ENCODE peak calls at places on chromosomes 16 and 17, in seven cellular contexts. T, Y, P, C, R, N and V are unnamed samples.

GRCh38 chr17:76083536-76083935 is 4.6 kb downstream of the ZACN start:
- DNase-seq in T (no peak), P (no peak), C (no peak), N (no peak), R (no peak), Y (no peak), V (no peak)

GRCh38 chr17:73929860-73930430 is 273.5 kb upstream of the RPL38 start:
- DNase-seq in Y (no peak), R (no peak), C (peak; percentile 38), T (peak; percentile 64), N (no peak), P (no peak), V (no peak)

GRCh38 chr16:76335187-76335974 is 58.2 kb downstream of the CNTNAP4 start:
- DNase-seq in Y (no peak), T (peak; percentile 51), P (no peak), R (no peak), N (no peak), C (no peak), V (no peak)

GRCh38 chr17:50234581-50234980 is 33.1 kb upstream of the COL1A1 start:
- DNase-seq in C (no peak), N (no peak), R (no peak), Y (no peak), P (no peak), T (no peak), V (no peak)

GRCh38 chr17:73644145-73645049 is at the start of gene SDK2:
- DNase-seq in N (peak; percentile 37), P (no peak), T (peak; percentile 83), R (peak; percentile 69), Y (no peak), C (peak; percentile 49), V (no peak)

GRCh38 chr17:83115202-83115651 is 35.8 kb downstream of the METRNL start:
- DNase-seq in Y (no peak), N (no peak), T (no peak), C (no peak), R (no peak), P (no peak), V (no peak)

GRCh38 chr17:79993390-79994221 is 42.1 kb downstream of the TBC1D16 start:
- DNase-seq in C (peak; percentile 69), N (peak; percentile 72), T (peak; percentile 88), R (peak; percentile 96), P (peak; percentile 77), Y (peak; percentile 78), V (peak; percentile 63)

GRCh38 chr16:67451061-67451703 is 20.3 kb downstream of the HSD11B2 start:
- DNase-seq in R (no peak), C (no peak), N (peak; percentile 46), P (no peak), Y (no peak), T (no peak), V (no peak)

GRCh38 chr17:7019406-7019805 is 3.4 kb upstream of the BCL6B start:
- DNase-seq in N (peak; percentile 35), R (no peak), P (no peak), T (peak; percentile 43), C (no peak), Y (no peak), V (no peak)

GRCh38 chr16:66003196-66003595 is 363.3 kb upstream of the CDH5 start:
- DNase-seq in C (no peak), Y (no peak), R (no peak), N (no peak), T (no peak), P (no peak), V (no peak)

GRCh38 chr17:67260051-67260987 is 15.3 kb upstream of the HELZ start:
- DNase-seq in Y (peak; percentile 79), R (no peak), C (no peak), N (no peak), P (peak; percentile 94), T (no peak), V (peak; percentile 19)

GRCh38 chr16:4384497-4384896 is 12.8 kb downstream of the VASN start:
- DNase-seq in P (no peak), C (no peak), Y (no peak), R (no peak), T (no peak), N (no peak), V (no peak)

GRCh38 chr16:86563489-86564345 is 2.9 kb upstream of the FOXC2 start:
- DNase-seq in N (peak; percentile 85), R (peak; percentile 50), T (peak; percentile 97), C (peak; percentile 96), P (peak; percentile 99), Y (peak; percentile 94), V (no peak)
- H3K4me3 ChIP-seq in N (no peak overlapping the region), R (peak overlapping the region; percentile 42), T (peak overlapping the region; percentile 66), C (peak overlapping the region; percentile 53), P (peak overlapping the region; percentile 11), Y (peak overlapping the region; percentile 55), V (peak overlapping the region; percentile 57)

GRCh38 chr16:81850197-81850944 is 71.3 kb downstream of the PLCG2 start:
- DNase-seq in N (no peak), R (no peak), C (no peak), P (no peak), T (no peak), Y (no peak), V (no peak)

GRCh38 chr16:81860867-81861266 is 81.8 kb downstream of the PLCG2 start:
- DNase-seq in P (no peak), N (no peak), C (no peak), Y (no peak), T (no peak), R (no peak), V (no peak)

GRCh38 chr16:81852347-81852746 is 73.3 kb downstream of the PLCG2 start:
- DNase-seq in N (no peak), T (no peak), C (no peak), R (no peak), P (no peak), Y (no peak), V (no peak)

GRCh38 chr16:81860310-81860709 is 81.2 kb downstream of the PLCG2 start:
- DNase-seq in T (no peak), Y (no peak), R (no peak), N (no peak), C (no peak), P (no peak), V (no peak)

GRCh38 chr16:81855552-81856153 is 76.6 kb downstream of the PLCG2 start:
- DNase-seq in C (peak; percentile 63), Y (no peak), N (no peak), R (no peak), T (peak; percentile 80), P (no peak), V (no peak)
- TF ChIP-seq CTCF in C (peak; percentile 64), Y (no peak), N (no peak), R (no peak), T (peak; percentile 64), P (no peak), V (no peak)

DNA sequence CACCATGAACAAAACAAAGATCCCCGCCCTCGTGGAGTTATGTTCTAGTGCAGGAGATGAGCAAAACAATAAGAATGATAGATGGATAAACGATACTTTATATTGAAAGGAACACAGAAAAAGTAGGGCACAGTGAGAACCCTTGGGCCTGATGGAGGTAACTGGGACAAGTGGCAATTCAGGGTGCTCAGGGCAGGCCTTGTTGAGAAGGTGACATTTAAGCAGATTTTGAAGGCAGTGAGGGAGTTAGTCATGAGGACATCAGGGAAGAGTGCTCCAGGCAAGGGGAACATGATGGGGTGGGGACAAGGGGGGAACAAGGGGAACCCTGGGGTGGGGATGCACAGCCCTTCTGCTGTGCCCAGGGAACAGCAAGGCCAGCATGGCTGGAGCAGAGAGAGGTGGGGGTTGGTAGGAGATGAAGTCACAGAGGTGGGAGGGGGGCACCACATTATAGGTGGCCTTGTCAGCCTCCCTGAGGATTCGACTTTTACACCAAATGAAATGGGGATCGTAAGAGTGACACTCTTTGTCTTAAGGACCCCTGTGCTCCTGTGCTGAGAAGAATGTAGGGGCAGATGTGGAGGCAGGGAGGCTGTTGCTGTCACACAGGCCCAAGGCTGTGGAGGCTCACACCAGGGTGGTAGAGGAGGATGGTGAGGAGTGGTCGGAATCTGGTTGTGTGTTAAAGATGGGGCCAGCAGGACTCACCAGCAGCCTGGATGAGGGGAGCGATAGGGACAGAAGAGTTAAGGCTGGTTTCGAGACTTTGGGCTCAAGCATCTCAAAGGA is 9.2 kb upstream of the PRM1 start:
- DNase-seq in P (no peak), R (no peak), N (no peak), Y (no peak), C (no peak), T (no peak), V (no peak)
- H3K4me3 ChIP-seq in P (no peak overlapping the region), R (no peak overlapping the region), N (no peak overlapping the region), Y (no peak overlapping the region), C (no peak overlapping the region), T (no peak overlapping the region), V (no peak overlapping the region)

GRCh38 chr16:1773703-1774455 is 945 bp upstream of the MRPS34 start:
- DNase-seq in C (no peak), N (no peak), R (no peak), P (no peak), Y (no peak), T (no peak), V (no peak)
- TF ChIP-seq CTCF in C (no peak), N (no peak), R (no peak), P (no peak), Y (no peak), T (peak; percentile 38), V (no peak)

GRCh38 chr17:51255673-51256072 is 4.2 kb downstream of the MBTD1 start:
- DNase-seq in N (no peak), Y (no peak), P (no peak), T (no peak), C (no peak), R (no peak), V (no peak)

GRCh38 chr17:51259574-51260236 is at the start of gene MBTD1:
- DNase-seq in C (peak; percentile 98), N (peak; percentile 94), P (peak; percentile 95), R (peak; percentile 99), Y (peak; percentile 93), T (peak; percentile 99), V (peak; percentile 83)

GRCh38 chr17:51258756-51259573 is 884 bp downstream of the MBTD1 start:
- DNase-seq in P (peak; percentile 6), C (no peak), N (peak; percentile 56), Y (no peak), T (peak; percentile 79), R (peak; percentile 34), V (no peak)

GRCh38 chr17:51257150-51258081 is 2.4 kb downstream of the MBTD1 start:
- DNase-seq in Y (no peak), T (no peak), N (no peak), P (no peak), R (no peak), C (no peak), V (no peak)

DNA sequence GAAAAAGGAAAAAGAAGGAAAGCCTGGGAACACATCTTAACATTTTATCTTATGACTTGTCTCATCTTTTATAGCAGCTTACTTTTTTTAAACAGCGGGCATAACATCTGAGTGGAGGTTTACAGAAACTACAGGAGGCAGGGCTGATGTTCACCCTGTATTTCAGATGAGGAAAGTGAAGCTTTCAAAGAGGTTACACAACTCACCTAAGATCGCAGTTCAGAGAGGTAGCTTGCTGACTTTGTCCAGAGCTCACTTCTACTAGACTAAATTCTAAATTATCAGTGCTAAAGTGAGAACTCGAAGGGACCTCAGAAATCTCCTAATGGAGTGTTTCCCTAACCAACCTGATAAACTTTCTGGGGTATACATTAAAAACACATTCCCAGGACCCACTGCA is 3.7 kb downstream of the MBTD1 start:
- DNase-seq in R (no peak), T (no peak), C (no peak), Y (no peak), N (no peak), P (no peak), V (no peak)
- H3K4me3 ChIP-seq in R (no peak overlapping the region), T (no peak overlapping the region), C (no peak overlapping the region), Y (no peak overlapping the region), N (no peak overlapping the region), P (no peak overlapping the region), V (no peak overlapping the region)